ENCODE peak calls at places on chromosomes 3 and 15, in four cellular contexts. D is foreskin fibroblast, H is right lobe of liver, W is neural crest cell. A is an unnamed sample.

GRCh38 chr3:99690761-99691369 is 52.5 kb downstream of the COL8A1 start:
- DNase-seq in D (no peak), H (no peak), W (no peak), A (no peak)

GRCh38 chr3:46184469-46184868 is 23.6 kb downstream of the CCR1 start:
- DNase-seq in D (peak; percentile 77), H (no peak), W (no peak), A (no peak)

GRCh38 chr15:63892794-63893441 is 59.2 kb upstream of the HERC1 start:
- DNase-seq in D (no peak), H (peak; percentile 36), W (no peak), A (no peak)

GRCh38 chr3:177345973-177346503 is 148.8 kb upstream of the TBL1XR1 start:
- DNase-seq in D (no peak), H (no peak), W (no peak), A (no peak)

GRCh38 chr3:151908399-151908798 is 35.0 kb downstream of the SUCNR1 start:
- DNase-seq in D (no peak), H (no peak), W (no peak), A (no peak)

GRCh38 chr3:163056874-163057497 is 1560.4 kb downstream of the OTOL1 start:
- DNase-seq in D (peak; percentile 9), H (no peak), W (peak; percentile 64), A (no peak)

GRCh38 chr3:4600526-4600925 is 107.4 kb downstream of the ITPR1 start:
- DNase-seq in D (no peak), H (no peak), W (no peak), A (no peak)

GRCh38 chr3:57068437-57069089 is 8.1 kb downstream of the SPATA12 start:
- DNase-seq in D (peak; percentile 94), H (no peak), W (no peak), A (no peak)

GRCh38 chr15:68768321-68768720 is 52.4 kb downstream of the ANP32A start:
- DNase-seq in D (peak; percentile 64), H (no peak), W (no peak), A (no peak)

A was measured in left lobe of liver.